ENCODE peak calls at places on chromosome 5, in seven cellular contexts. L, G, X, T, N, K and D are unnamed samples.

GRCh38 chr5:174204914-174205313 is 159.4 kb downstream of the NSG2 start:
- DNase-seq in L (no peak), G (no peak), X (no peak), T (no peak), N (peak; percentile 39), K (no peak), D (peak; percentile 55)

GRCh38 chr5:168224110-168224509 is 67.3 kb upstream of the WWC1 start:
- DNase-seq in L (no peak), G (no peak), X (no peak), T (no peak), N (no peak), K (no peak), D (no peak)

GRCh38 chr5:80136751-80137272 is 101.7 kb downstream of the THBS4 start:
- DNase-seq in L (no peak), G (no peak), X (no peak), T (no peak), N (no peak), K (no peak), D (no peak)

GRCh38 chr5:119274767-119275130 is 81.1 kb upstream of the TNFAIP8 start:
- DNase-seq in L (no peak), G (no peak), X (peak; percentile 18), T (no peak), N (no peak), K (no peak), D (no peak)

GRCh38 chr5:132424167-132424935 is 54.8 kb downstream of the SLC22A5 start:
- DNase-seq in L (no peak), G (no peak), X (no peak), T (no peak), N (no peak), K (no peak), D (no peak)

GRCh38 chr5:38119836-38120235 is 138.5 kb upstream of the EGFLAM start:
- DNase-seq in L (no peak), G (no peak), X (no peak), T (no peak), N (no peak), K (no peak), D (no peak)

GRCh38 chr5:169299651-169300467 is 1.1 kb downstream of the SLIT3 start:
- DNase-seq in L (no peak), G (no peak), X (no peak), T (no peak), N (no peak), K (peak; percentile 32), D (peak; percentile 23)

GRCh38 chr5:35458824-35459207 is 158.8 kb upstream of the SPEF2 start:
- DNase-seq in L (peak; percentile 11), G (no peak), X (no peak), T (no peak), N (no peak), K (no peak), D (no peak)

GRCh38 chr5:16411235-16411634 is 54.4 kb downstream of the ZNF622 start:
- DNase-seq in L (no peak), G (no peak), X (no peak), T (no peak), N (no peak), K (no peak), D (no peak)

GRCh38 chr5:57843016-57843402 is 360.4 kb upstream of the ACTBL2 start:
- DNase-seq in L (no peak), G (no peak), X (no peak), T (no peak), N (no peak), K (no peak), D (no peak)

GRCh38 chr5:83877911-83878706 is 157.5 kb upstream of the HAPLN1 start:
- DNase-seq in L (no peak), G (no peak), X (no peak), T (no peak), N (no peak), K (no peak), D (no peak)

GRCh38 chr5:153562189-153562588 is 71.7 kb downstream of the GRIA1 start:
- DNase-seq in L (no peak), G (no peak), X (no peak), T (no peak), N (peak; percentile 29), K (no peak), D (peak; percentile 32)

GRCh38 chr5:95130951-95131350 is 153.9 kb downstream of the MCTP1 start:
- DNase-seq in L (peak; percentile 30), G (no peak), X (no peak), T (no peak), N (no peak), K (no peak), D (no peak)

GRCh38 chr5:133928690-133929393 is 39.6 kb downstream of the C5orf15 start:
- DNase-seq in L (no peak), G (no peak), X (no peak), T (peak; percentile 29), N (no peak), K (no peak), D (no peak)

GRCh38 chr5:35919191-35919590 is 19.2 kb downstream of the CAPSL start:
- DNase-seq in L (no peak), G (no peak), X (no peak), T (no peak), N (no peak), K (no peak), D (peak; percentile 92)

GRCh38 chr5:102796014-102796413 is 40.9 kb downstream of the PAM start:
- DNase-seq in L (no peak), G (peak; percentile 58), X (no peak), T (no peak), N (no peak), K (no peak), D (no peak)

DNA sequence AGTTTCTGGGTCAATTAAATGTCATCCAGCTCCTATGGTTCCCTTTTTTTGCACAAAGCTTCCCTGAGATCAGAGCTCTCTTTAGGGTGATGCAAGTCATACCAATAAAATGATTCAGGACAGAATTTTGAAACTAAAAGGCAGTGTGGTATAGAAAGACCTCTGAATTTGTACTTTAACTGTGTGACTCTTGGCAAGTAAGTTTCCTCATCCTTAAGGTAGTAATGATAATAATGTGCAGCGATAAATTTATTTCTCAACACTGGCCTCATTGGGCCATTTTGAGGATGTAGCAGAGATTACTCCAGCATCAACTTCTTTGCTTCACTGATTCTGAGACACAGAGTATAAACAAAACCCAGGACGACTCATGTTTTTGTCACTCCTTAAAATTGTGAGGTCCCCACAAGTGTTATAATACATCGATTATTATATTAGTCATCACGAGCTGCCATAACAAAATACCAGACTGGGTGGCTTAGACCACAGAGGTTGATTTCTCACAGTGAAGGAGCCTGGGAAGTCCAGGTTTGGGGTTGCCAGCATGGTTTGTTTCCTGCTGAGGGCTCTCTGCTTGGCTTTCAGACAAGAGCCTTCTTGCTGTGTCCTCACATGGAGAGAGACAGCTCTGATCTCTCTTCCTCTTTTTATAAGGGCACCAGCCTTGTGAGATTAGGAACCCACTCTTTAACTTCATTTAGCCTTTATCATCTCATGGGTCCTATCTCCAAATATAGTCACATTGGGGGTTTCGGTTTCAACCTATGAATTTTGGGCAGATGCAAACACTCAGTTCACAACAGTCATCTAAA is 293.0 kb downstream of the ZNF608 start:
- DNase-seq in L (no peak), G (no peak), X (peak; percentile 15), T (peak; percentile 31), N (no peak), K (no peak), D (peak; percentile 47)
- H3K4me1 ChIP-seq in L (no peaks in the 10 kb centered on the region), G (peaks cover 5% of the 10 kb centered on the region), X (peaks cover 8% of the 10 kb centered on the region), T (no peaks in the 10 kb centered on the region), N (peaks cover 3% of the 10 kb centered on the region), K (no peaks in the 10 kb centered on the region), D (peaks cover 43% of the 10 kb centered on the region)

GRCh38 chr5:151671979-151672378 is 14.7 kb downstream of the SPARC start:
- DNase-seq in L (peak; percentile 61), G (no peak), X (no peak), T (no peak), N (no peak), K (no peak), D (no peak)
- H3K27ac ChIP-seq in L (peak overlapping the region; percentile 66), G (peak overlapping the region; percentile 89), X (no peak overlapping the region), T (no peak overlapping the region), N (no peak overlapping the region), K (peak overlapping the region; percentile 67), D (no peak overlapping the region)

GRCh38 chr5:143214890-143215289 is 188.6 kb downstream of the NR3C1 start:
- DNase-seq in L (no peak), G (no peak), X (no peak), T (no peak), N (no peak), K (no peak), D (no peak)

GRCh38 chr5:143214458-143214857 is 189.0 kb downstream of the NR3C1 start:
- DNase-seq in L (no peak), G (no peak), X (no peak), T (no peak), N (no peak), K (no peak), D (no peak)

GRCh38 chr5:143213851-143214363 is 189.6 kb downstream of the NR3C1 start:
- DNase-seq in L (no peak), G (no peak), X (no peak), T (no peak), N (no peak), K (no peak), D (no peak)

GRCh38 chr5:143212261-143212660 is 191.2 kb downstream of the NR3C1 start:
- DNase-seq in L (no peak), G (no peak), X (no peak), T (no peak), N (no peak), K (no peak), D (no peak)

DNA sequence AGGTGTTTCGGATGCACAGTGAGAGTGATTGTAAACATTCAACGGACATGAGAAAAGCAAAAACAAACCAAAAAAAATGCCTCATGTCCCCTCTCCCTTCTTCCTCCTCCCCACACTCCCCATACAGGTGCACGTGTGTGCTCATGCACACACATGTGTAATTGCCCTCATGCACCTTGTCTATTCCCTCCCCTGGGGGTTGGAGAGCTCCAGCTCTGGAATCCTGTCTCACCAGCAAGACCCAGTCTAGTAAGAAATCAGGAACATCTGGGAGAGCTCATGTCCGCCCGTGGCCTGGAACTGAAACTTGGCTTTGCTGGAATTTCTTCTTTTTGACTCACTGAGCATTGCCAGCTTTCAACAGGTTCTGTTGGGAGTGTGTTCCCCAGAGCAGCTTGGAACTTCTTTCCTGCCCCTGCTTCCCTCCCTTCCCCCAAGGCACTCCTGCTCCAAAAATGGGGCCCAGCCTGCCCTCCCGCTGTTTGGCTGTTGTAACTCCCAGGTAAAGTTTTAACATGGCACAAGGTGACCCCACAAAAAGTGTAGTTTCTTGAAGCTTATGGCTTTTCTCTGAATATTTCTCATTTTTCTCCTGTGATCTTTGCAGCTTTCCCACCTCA is 190.1 kb downstream of the NR3C1 start:
- DNase-seq in L (no peak), G (no peak), X (no peak), T (no peak), N (no peak), K (no peak), D (peak; percentile 74)
- H3K4me3 ChIP-seq in L (no peak overlapping the region), G (no peak overlapping the region), X (no peak overlapping the region), T (no peak overlapping the region), N (no peak overlapping the region), K (no peak overlapping the region), D (no peak overlapping the region)

GRCh38 chr5:176545388-176545736 is 3.8 kb upstream of the CDHR2 start:
- DNase-seq in L (no peak), G (no peak), X (no peak), T (no peak), N (no peak), K (no peak), D (no peak)

GRCh38 chr5:176547811-176548210 is 1.3 kb upstream of the CDHR2 start:
- DNase-seq in L (no peak), G (no peak), X (no peak), T (no peak), N (no peak), K (no peak), D (no peak)

GRCh38 chr5:176543428-176544182 is 5.5 kb upstream of the CDHR2 start:
- DNase-seq in L (peak; percentile 78), G (peak; percentile 76), X (no peak), T (peak; percentile 75), N (no peak), K (peak; percentile 79), D (peak; percentile 82)

GRCh38 chr5:176548967-176549444 is at the start of gene CDHR2:
- DNase-seq in L (no peak), G (no peak), X (no peak), T (no peak), N (no peak), K (no peak), D (no peak)

GRCh38 chr5:176545737-176546509 is 3.2 kb upstream of the CDHR2 start:
- DNase-seq in L (no peak), G (no peak), X (no peak), T (no peak), N (no peak), K (no peak), D (no peak)
- H3K4me1 ChIP-seq in L (peaks cover 13% of the 10 kb centered on the region), G (peaks cover 19% of the 10 kb centered on the region), X (peaks cover 58% of the 10 kb centered on the region), T (no peaks in the 10 kb centered on the region), N (peaks cover 5% of the 10 kb centered on the region), K (peaks cover 7% of the 10 kb centered on the region), D (peaks cover 10% of the 10 kb centered on the region)